ENCODE peak calls at places on chromosomes 13 and 19, in seven cellular contexts. X is GM04504; G is CD8-positive, alpha-beta memory T cell; M is NCI-H2029 treated with DMSO at 0.1 percent for 48 hours; L is ELR; K is endodermal cell; W is T-helper 2 cell. H is an unnamed sample.

GRCh38 chr19:1618157-1619093 is 13.2 kb upstream of the UQCR11 start:
- DNase-seq in M (no peak), G (no peak), K (peak), X (no peak), L (peak), W (peak), H (no peak)

GRCh38 chr13:99393791-99394735 is 86.9 kb upstream of the GPR183 start:
- DNase-seq in G (no peak), L (no peak), X (no peak), K (no peak), W (no peak), M (no peak), H (no peak)

GRCh38 chr13:36819811-36820140 is 754 bp downstream of the RFXAP start:
- DNase-seq in M (no peak), G (no peak), L (peak), K (no peak), W (peak), X (no peak), H (no peak)

GRCh38 chr13:41547253-41548000 is 90.1 kb downstream of the RGCC start:
- DNase-seq in G (no peak), L (no peak), K (peak), M (no peak), X (no peak), W (no peak), H (no peak)

GRCh38 chr13:50085063-50085462 is 69.8 kb downstream of the KCNRG start:
- DNase-seq in L (peak), K (no peak), G (peak), X (no peak), M (no peak), W (peak), H (peak)

GRCh38 chr13:53191091-53191490 is 162.5 kb downstream of the OLFM4 start:
- DNase-seq in G (no peak), M (no peak), L (peak), K (peak), X (no peak), W (no peak), H (no peak)

GRCh38 chr13:43629691-43630480 is 156.9 kb downstream of the ENOX1 start:
- DNase-seq in W (no peak), G (no peak), X (peak), K (no peak), L (peak), M (no peak), H (no peak)

GRCh38 chr19:49427855-49428546 is 2.8 kb downstream of the GFY start:
- DNase-seq in G (no peak), X (no peak), W (peak), K (peak), L (peak), M (peak), H (no peak)

GRCh38 chr13:97392020-97392419 is 41.9 kb upstream of the RAP2A start:
- DNase-seq in X (no peak), L (no peak), K (no peak), M (no peak), G (no peak), W (no peak), H (no peak)

GRCh38 chr19:41518141-41518540 is 57.8 kb upstream of the CEACAM21 start:
- DNase-seq in W (no peak), G (no peak), X (no peak), M (no peak), K (no peak), L (no peak), H (no peak)

GRCh38 chr13:46178821-46179220 is 3.2 kb downstream of the LCP1 start:
- DNase-seq in W (no peak), G (no peak), K (no peak), X (no peak), M (no peak), L (no peak), H (no peak)

GRCh38 chr13:64758520-64758919 is 2471.6 kb downstream of the PCDH9 start:
- DNase-seq in M (no peak), W (no peak), G (no peak), X (peak), L (no peak), K (peak), H (no peak)

GRCh38 chr13:110942248-110942981 is 27.5 kb upstream of the ANKRD10 start:
- DNase-seq in G (no peak), K (no peak), X (no peak), M (no peak), W (peak), L (peak), H (no peak)

GRCh38 chr13:34412817-34413365 is 529.2 kb upstream of the NBEA start:
- DNase-seq in L (peak), W (no peak), G (no peak), K (no peak), M (no peak), X (peak), H (no peak)

GRCh38 chr19:3071764-3072163 is 9.5 kb upstream of the TLE5 start:
- DNase-seq in G (no peak), W (no peak), K (no peak), X (no peak), L (no peak), M (no peak), H (no peak)

GRCh38 chr13:26923824-26924605 is 163.4 kb upstream of the GPR12 start:
- DNase-seq in W (no peak), M (no peak), K (peak), L (peak), G (no peak), X (peak), H (peak)

GRCh38 chr13:114119196-114119595 is 13.2 kb downstream of the RASA3 start:
- DNase-seq in M (no peak), K (peak), L (peak), X (peak), W (no peak), G (no peak), H (peak)

GRCh38 chr13:20945952-20946383 is 43.4 kb upstream of the XPO4 start:
- DNase-seq in L (no peak), G (no peak), M (no peak), X (no peak), W (peak), K (peak), H (no peak)

GRCh38 chr13:76826527-76826926 is 59.7 kb downstream of the KCTD12 start:
- DNase-seq in X (no peak), G (no peak), M (no peak), K (no peak), L (no peak), W (no peak), H (no peak)

GRCh38 chr19:41746593-41747227 is 8.6 kb upstream of the CEACAM6 start:
- DNase-seq in X (peak), K (peak), L (peak), M (peak), W (peak), G (peak), H (peak)

GRCh38 chr19:45558399-45558878 is 26.2 kb downstream of the OPA3 start:
- DNase-seq in K (peak), L (peak), G (peak), X (no peak), M (no peak), W (peak), H (peak)

GRCh38 chr13:26694609-26695359 is 65.8 kb downstream of the GPR12 start:
- DNase-seq in X (no peak), M (no peak), K (no peak), W (no peak), L (no peak), G (no peak), H (no peak)

GRCh38 chr13:113428469-113428865 is 24.8 kb downstream of the ADPRHL1 start:
- DNase-seq in M (no peak), G (no peak), L (no peak), X (no peak), W (no peak), K (peak), H (no peak)

GRCh38 chr19:30565680-30566079 is 193.5 kb downstream of the ZNF536 start:
- DNase-seq in M (no peak), X (no peak), L (no peak), G (no peak), K (peak), W (no peak), H (no peak)

GRCh38 chr19:40184273-40184672 is 7.0 kb upstream of the MAP3K10 start:
- DNase-seq in M (no peak), W (no peak), L (no peak), G (no peak), K (no peak), X (no peak), H (no peak)

GRCh38 chr19:42497492-42498226 is 30.6 kb downstream of the CEACAM1 start:
- DNase-seq in X (no peak), K (no peak), L (no peak), W (no peak), G (no peak), M (no peak), H (no peak)

H was measured in HCEC 1CT.